ENCODE peak calls at places on chromosomes 3 and 15, in ten cellular contexts. E is left lung; F is HCT116; T is tibial artery; Z is CD8-positive, alpha-beta memory T cell; Y is SK-N-SH; K is cardiac muscle cell; I is GM23248; C is breast epithelium; N is astrocyte. A is an unnamed sample.
A peak's percentile ranks its signal among the peaks of the same experiment; 100 is the strongest.

GRCh38 chr15:32872606-32873291 is 154.9 kb downstream of the GREM1 start:
- DNase-seq in E (no peak), F (no peak), T (peak; percentile 68), Z (no peak), Y (no peak), K (no peak), I (peak; percentile 58), C (no peak), N (peak; percentile 71), A (no peak)

GRCh38 chr3:54892168-54892567 is 35.7 kb downstream of the LRTM1 start:
- DNase-seq in E (no peak), F (no peak), T (no peak), Z (no peak), Y (no peak), K (no peak), I (no peak), C (no peak), N (no peak), A (no peak)

GRCh38 chr3:50436063-50436674 is 67.3 kb downstream of the CACNA2D2 start:
- DNase-seq in E (peak; percentile 61), F (peak; percentile 19), T (peak; percentile 41), Z (peak; percentile 74), Y (peak; percentile 85), K (peak; percentile 85), I (peak; percentile 57), C (peak; percentile 78), N (no peak), A (peak; percentile 85)

GRCh38 chr3:112735927-112736326 is 95.0 kb upstream of the CCDC80 start:
- DNase-seq in E (no peak), F (no peak), T (no peak), Z (no peak), Y (no peak), K (peak; percentile 8), I (no peak), C (no peak), N (no peak), A (no peak)

GRCh38 chr3:49912787-49913375 is 9.2 kb upstream of the MST1R start:
- DNase-seq in E (no peak), F (no peak), T (no peak), Z (no peak), Y (peak; percentile 66), K (peak; percentile 25), I (no peak), C (no peak), N (no peak), A (no peak)

GRCh38 chr15:74977599-74977998 is 17.8 kb upstream of the SCAMP5 start:
- DNase-seq in E (no peak), F (no peak), T (no peak), Z (no peak), Y (no peak), K (no peak), I (peak; percentile 64), C (no peak), N (no peak), A (no peak)

GRCh38 chr3:34132069-34132677 is 333.7 kb downstream of the PDCD6IP start:
- DNase-seq in E (no peak), F (no peak), T (peak; percentile 41), Z (no peak), Y (no peak), K (no peak), I (no peak), C (no peak), N (no peak), A (no peak)

GRCh38 chr3:27076815-27077630 is 292.2 kb downstream of the NEK10 start:
- DNase-seq in E (no peak), F (no peak), T (no peak), Z (no peak), Y (no peak), K (no peak), I (no peak), C (no peak), N (no peak), A (no peak)

GRCh38 chr3:184565421-184566211 is 4.0 kb downstream of the EPHB3 start:
- DNase-seq in E (peak; percentile 83), F (peak; percentile 60), T (no peak), Z (no peak), Y (peak; percentile 67), K (no peak), I (peak; percentile 96), C (peak; percentile 93), N (peak; percentile 89), A (peak; percentile 73)

GRCh38 chr3:102686792-102687191 is 252.0 kb downstream of the ZPLD1 start:
- DNase-seq in E (no peak), F (no peak), T (no peak), Z (no peak), Y (no peak), K (no peak), I (no peak), C (no peak), N (no peak), A (no peak)

GRCh38 chr15:96416218-96416933 is 85.9 kb downstream of the NR2F2 start:
- DNase-seq in E (no peak), F (no peak), T (no peak), Z (no peak), Y (no peak), K (no peak), I (no peak), C (no peak), N (no peak), A (no peak)

GRCh38 chr3:108241721-108242120 is 19.5 kb upstream of the IFT57 start:
- DNase-seq in E (no peak), F (no peak), T (no peak), Z (no peak), Y (no peak), K (no peak), I (no peak), C (no peak), N (no peak), A (no peak)
- H3K4me3 ChIP-seq in E (no peak overlapping the region), F (no peak overlapping the region), T (no peak overlapping the region), Z (no peak overlapping the region), Y (no peak overlapping the region), K (no peak overlapping the region), I (no peak overlapping the region), C (no peak overlapping the region), N (no peak overlapping the region), A (no peak overlapping the region)

GRCh38 chr3:123112232-123112631 is 45.4 kb downstream of the PDIA5 start:
- DNase-seq in E (no peak), F (no peak), T (no peak), Z (no peak), Y (no peak), K (no peak), I (no peak), C (no peak), N (no peak), A (no peak)
- H3K36me3 ChIP-seq in E (peaks cover 87% of the 10 kb centered on the region), F (peaks cover 23% of the 10 kb centered on the region), T (peaks cover 65% of the 10 kb centered on the region), Z (no peaks in the 10 kb centered on the region), Y (peaks cover 43% of the 10 kb centered on the region), K (no peaks in the 10 kb centered on the region), I (peaks cover 16% of the 10 kb centered on the region), C (no peaks in the 10 kb centered on the region), N (peaks cover 14% of the 10 kb centered on the region), A (no peaks in the 10 kb centered on the region)

GRCh38 chr3:138944136-138944658 is 2.7 kb downstream of the FOXL2 start:
- DNase-seq in E (no peak), F (no peak), T (no peak), Z (no peak), Y (peak; percentile 45), K (no peak), I (no peak), C (no peak), N (no peak), A (no peak)

GRCh38 chr3:138944842-138945645 is 1.9 kb downstream of the FOXL2 start:
- DNase-seq in E (no peak), F (no peak), T (no peak), Z (no peak), Y (peak; percentile 71), K (peak; percentile 73), I (no peak), C (no peak), N (no peak), A (no peak)

GRCh38 chr3:138947303-138948121 is 495 bp downstream of the FOXL2NB start:
- DNase-seq in E (no peak), F (no peak), T (no peak), Z (no peak), Y (no peak), K (no peak), I (no peak), C (no peak), N (no peak), A (no peak)

GRCh38 chr3:138946554-138947302 is at the start of the genes FOXL2 and FOXL2NB:
- DNase-seq in E (no peak), F (no peak), T (no peak), Z (no peak), Y (peak; percentile 44), K (peak; percentile 69), I (peak; percentile 88), C (no peak), N (peak; percentile 38), A (no peak)

GRCh38 chr3:138945646-138946553 is 1.0 kb downstream of the FOXL2 start:
- DNase-seq in E (no peak), F (no peak), T (no peak), Z (no peak), Y (peak; percentile 79), K (peak; percentile 37), I (peak; percentile 80), C (no peak), N (no peak), A (peak; percentile 60)
- H3K4me3 ChIP-seq in E (peak overlapping the region; percentile 22), F (no peak overlapping the region), T (peak overlapping the region; percentile 58), Z (peak overlapping the region; percentile 19), Y (no peak overlapping the region), K (peak overlapping the region; percentile 33), I (peak overlapping the region; percentile 75), C (peak overlapping the region; percentile 63), N (peak overlapping the region; percentile 39), A (peak overlapping the region; percentile 47)

DNA sequence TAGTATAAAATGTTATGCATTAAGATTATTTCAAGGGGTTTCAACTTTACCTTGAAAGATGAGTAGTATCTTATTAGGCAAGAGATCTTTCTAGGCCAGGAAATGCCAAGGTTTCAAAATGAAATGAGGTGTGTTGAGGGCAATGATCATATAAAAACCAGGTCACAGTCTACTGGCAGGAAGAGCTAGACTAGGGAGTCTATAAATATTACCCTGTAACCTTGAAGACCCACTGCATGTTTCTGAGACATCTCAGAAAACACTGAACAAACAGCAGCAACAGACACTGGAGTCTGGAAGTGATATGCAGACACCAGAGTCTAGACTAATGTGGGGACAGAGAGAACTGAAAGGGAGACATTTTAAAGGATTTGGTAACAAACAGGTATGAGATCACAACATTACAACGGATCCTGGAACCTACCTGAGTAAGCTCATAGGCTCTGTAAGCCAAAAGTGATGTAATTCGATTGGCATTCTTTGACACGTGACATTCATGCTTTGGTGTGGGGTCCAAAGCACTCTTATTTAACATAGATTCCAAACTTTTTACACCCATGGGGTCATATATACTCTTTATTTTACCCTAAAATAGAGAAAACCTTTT is 15.0 kb downstream of the TASOR start:
- DNase-seq in E (no peak), F (no peak), T (no peak), Z (no peak), Y (no peak), K (no peak), I (no peak), C (no peak), N (no peak), A (no peak)
- H3K36me3 ChIP-seq in E (peaks cover 99% of the 10 kb centered on the region), F (peaks cover 17% of the 10 kb centered on the region), T (peaks cover 67% of the 10 kb centered on the region), Z (peaks cover 33% of the 10 kb centered on the region), Y (peaks cover 80% of the 10 kb centered on the region), K (peaks cover 70% of the 10 kb centered on the region), I (peaks cover 73% of the 10 kb centered on the region), C (no peaks in the 10 kb centered on the region), N (peaks cover 47% of the 10 kb centered on the region), A (peaks cover 83% of the 10 kb centered on the region)